ENCODE peak calls at places on chromosomes 7 and 10, in six cellular contexts. One of them, this sample, is unnamed.

GRCh38 chr7:137423321-137423720 is 79.8 kb upstream of the PTN start:
- DNase-seq in Peyer's patch: no peak
- DNase-seq in kidney epithelial cell: no peak
- DNase-seq in B cell: no peak
- DNase-seq in epithelial cell of esophagus: no peak
- DNase-seq in CD8-positive, alpha-beta T cell: no peak
- DNase-seq in this sample: no peak

GRCh38 chr7:74483402-74484336 is 30.0 kb downstream of the GTF2IRD1 start:
- DNase-seq in Peyer's patch: no peak
- DNase-seq in kidney epithelial cell: peak; percentile 66
- DNase-seq in B cell: no peak
- DNase-seq in epithelial cell of esophagus: peak; percentile 54
- DNase-seq in CD8-positive, alpha-beta T cell: no peak
- DNase-seq in this sample: no peak

GRCh38 chr10:73648975-73649829 is 6.6 kb downstream of the SYNPO2L start:
- DNase-seq in Peyer's patch: peak; percentile 3
- DNase-seq in kidney epithelial cell: no peak
- DNase-seq in B cell: no peak
- DNase-seq in epithelial cell of esophagus: peak; percentile 55
- DNase-seq in CD8-positive, alpha-beta T cell: no peak
- DNase-seq in this sample: no peak

GRCh38 chr10:4234661-4235060 is 449.7 kb upstream of the KLF6 start:
- DNase-seq in Peyer's patch: peak; percentile 57
- DNase-seq in kidney epithelial cell: no peak
- DNase-seq in B cell: no peak
- DNase-seq in epithelial cell of esophagus: no peak
- DNase-seq in CD8-positive, alpha-beta T cell: no peak
- DNase-seq in this sample: no peak

GRCh38 chr10:100109670-100110069 is 28.0 kb upstream of the CPN1 start:
- DNase-seq in Peyer's patch: no peak
- DNase-seq in kidney epithelial cell: no peak
- DNase-seq in B cell: no peak
- DNase-seq in epithelial cell of esophagus: no peak
- DNase-seq in CD8-positive, alpha-beta T cell: no peak
- DNase-seq in this sample: no peak

GRCh38 chr7:28579571-28579970 is 167.3 kb downstream of the CREB5 start:
- DNase-seq in Peyer's patch: no peak
- DNase-seq in kidney epithelial cell: no peak
- DNase-seq in B cell: no peak
- DNase-seq in epithelial cell of esophagus: no peak
- DNase-seq in CD8-positive, alpha-beta T cell: no peak
- DNase-seq in this sample: no peak

GRCh38 chr10:96814264-96814663 is 17.8 kb upstream of the LCOR start:
- DNase-seq in Peyer's patch: no peak
- DNase-seq in kidney epithelial cell: peak; percentile 79
- DNase-seq in B cell: no peak
- DNase-seq in epithelial cell of esophagus: peak; percentile 73
- DNase-seq in CD8-positive, alpha-beta T cell: no peak
- DNase-seq in this sample: no peak

GRCh38 chr10:58844680-58845079 is 331.8 kb upstream of the PHYHIPL start:
- DNase-seq in Peyer's patch: no peak
- DNase-seq in kidney epithelial cell: no peak
- DNase-seq in B cell: no peak
- DNase-seq in epithelial cell of esophagus: no peak
- DNase-seq in CD8-positive, alpha-beta T cell: no peak
- DNase-seq in this sample: no peak

GRCh38 chr7:28410628-28411578 is 1.4 kb upstream of the CREB5 start:
- DNase-seq in Peyer's patch: peak; percentile 59
- DNase-seq in kidney epithelial cell: no peak
- DNase-seq in B cell: peak; percentile 51
- DNase-seq in epithelial cell of esophagus: peak; percentile 76
- DNase-seq in CD8-positive, alpha-beta T cell: no peak
- DNase-seq in this sample: no peak

GRCh38 chr10:31136951-31137885 is 105.6 kb upstream of the ZNF438 start:
- DNase-seq in Peyer's patch: no peak
- DNase-seq in kidney epithelial cell: no peak
- DNase-seq in B cell: no peak
- DNase-seq in epithelial cell of esophagus: no peak
- DNase-seq in CD8-positive, alpha-beta T cell: no peak
- DNase-seq in this sample: no peak

GRCh38 chr7:94405506-94405905 is 10.8 kb downstream of the COL1A2 start:
- DNase-seq in Peyer's patch: no peak
- DNase-seq in kidney epithelial cell: no peak
- DNase-seq in B cell: no peak
- DNase-seq in epithelial cell of esophagus: no peak
- DNase-seq in CD8-positive, alpha-beta T cell: no peak
- DNase-seq in this sample: no peak

GRCh38 chr10:108465871-108466641 is 1301.5 kb upstream of the SORCS1 start:
- DNase-seq in Peyer's patch: no peak
- DNase-seq in kidney epithelial cell: no peak
- DNase-seq in B cell: peak; percentile 1
- DNase-seq in epithelial cell of esophagus: peak; percentile 40
- DNase-seq in CD8-positive, alpha-beta T cell: no peak
- DNase-seq in this sample: no peak

GRCh38 chr10:8369666-8370065 is 315.2 kb downstream of the GATA3 start:
- DNase-seq in Peyer's patch: no peak
- DNase-seq in kidney epithelial cell: no peak
- DNase-seq in B cell: no peak
- DNase-seq in epithelial cell of esophagus: peak; percentile 59
- DNase-seq in CD8-positive, alpha-beta T cell: no peak
- DNase-seq in this sample: no peak

GRCh38 chr10:132494831-132495230 is 42.8 kb upstream of the INPP5A start:
- DNase-seq in Peyer's patch: no peak
- DNase-seq in kidney epithelial cell: no peak
- DNase-seq in B cell: no peak
- DNase-seq in epithelial cell of esophagus: no peak
- DNase-seq in CD8-positive, alpha-beta T cell: no peak
- DNase-seq in this sample: no peak

GRCh38 chr7:99619571-99620130 is 2.9 kb downstream of the ZSCAN25 start:
- DNase-seq in Peyer's patch: peak; percentile 37
- DNase-seq in kidney epithelial cell: no peak
- DNase-seq in B cell: no peak
- DNase-seq in epithelial cell of esophagus: no peak
- DNase-seq in CD8-positive, alpha-beta T cell: no peak
- DNase-seq in this sample: no peak

GRCh38 chr7:80630611-80631010 is 7.8 kb upstream of the CD36 start:
- DNase-seq in Peyer's patch: no peak
- DNase-seq in kidney epithelial cell: no peak
- DNase-seq in B cell: no peak
- DNase-seq in epithelial cell of esophagus: peak; percentile 74
- DNase-seq in CD8-positive, alpha-beta T cell: no peak
- DNase-seq in this sample: no peak

GRCh38 chr10:48494611-48495010 is 110.3 kb downstream of the ARHGAP22 start:
- DNase-seq in Peyer's patch: peak; percentile 25
- DNase-seq in kidney epithelial cell: no peak
- DNase-seq in B cell: no peak
- DNase-seq in epithelial cell of esophagus: no peak
- DNase-seq in CD8-positive, alpha-beta T cell: no peak
- DNase-seq in this sample: no peak

GRCh38 chr10:122190553-122190952 is 80.5 kb upstream of the BTBD16 start:
- DNase-seq in Peyer's patch: no peak
- DNase-seq in kidney epithelial cell: no peak
- DNase-seq in B cell: no peak
- DNase-seq in epithelial cell of esophagus: no peak
- DNase-seq in CD8-positive, alpha-beta T cell: no peak
- DNase-seq in this sample: no peak

GRCh38 chr10:114767101-114767588 is 54.4 kb upstream of the FHIP2A start:
- DNase-seq in Peyer's patch: no peak
- DNase-seq in kidney epithelial cell: no peak
- DNase-seq in B cell: no peak
- DNase-seq in epithelial cell of esophagus: peak; percentile 67
- DNase-seq in CD8-positive, alpha-beta T cell: no peak
- DNase-seq in this sample: no peak

GRCh38 chr7:105297309-105297708 is 91.4 kb downstream of the SRPK2 start:
- DNase-seq in Peyer's patch: no peak
- DNase-seq in kidney epithelial cell: no peak
- DNase-seq in B cell: no peak
- DNase-seq in epithelial cell of esophagus: no peak
- DNase-seq in CD8-positive, alpha-beta T cell: no peak
- DNase-seq in this sample: no peak

GRCh38 chr7:105296491-105296890 is 92.2 kb downstream of the SRPK2 start:
- DNase-seq in Peyer's patch: no peak
- DNase-seq in kidney epithelial cell: no peak
- DNase-seq in B cell: no peak
- DNase-seq in epithelial cell of esophagus: no peak
- DNase-seq in CD8-positive, alpha-beta T cell: no peak
- DNase-seq in this sample: no peak

GRCh38 chr7:105298004-105298403 is 90.7 kb downstream of the SRPK2 start:
- DNase-seq in Peyer's patch: no peak
- DNase-seq in kidney epithelial cell: no peak
- DNase-seq in B cell: no peak
- DNase-seq in epithelial cell of esophagus: no peak
- DNase-seq in CD8-positive, alpha-beta T cell: no peak
- DNase-seq in this sample: no peak

GRCh38 chr7:105295626-105296352 is 92.9 kb downstream of the SRPK2 start:
- DNase-seq in Peyer's patch: no peak
- DNase-seq in kidney epithelial cell: no peak
- DNase-seq in B cell: no peak
- DNase-seq in epithelial cell of esophagus: no peak
- DNase-seq in CD8-positive, alpha-beta T cell: no peak
- DNase-seq in this sample: no peak

DNA sequence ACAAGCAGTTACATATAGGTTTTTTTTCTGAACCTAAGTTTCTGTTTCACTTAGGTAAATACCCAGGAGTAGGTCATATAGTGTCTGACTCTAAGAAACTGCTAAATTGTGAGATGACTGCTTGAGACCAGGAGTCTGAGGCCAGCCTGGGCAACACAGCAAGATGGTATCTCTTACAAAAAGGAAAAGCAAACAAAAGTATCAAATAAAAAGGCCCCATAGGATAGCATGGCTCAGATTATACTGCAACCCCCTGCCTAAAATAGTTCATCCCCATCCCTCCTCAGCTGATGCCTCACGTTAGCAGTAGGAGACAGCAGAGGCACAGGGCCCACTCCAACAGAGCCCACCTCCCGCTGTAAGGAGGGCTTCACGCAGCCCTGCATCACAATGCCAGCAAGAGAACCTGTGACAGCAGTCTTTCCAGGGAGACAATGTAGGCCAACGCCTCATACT is 90.3 kb downstream of the SRPK2 start:
- DNase-seq in Peyer's patch: no peak
- DNase-seq in kidney epithelial cell: no peak
- DNase-seq in B cell: no peak
- DNase-seq in epithelial cell of esophagus: no peak
- DNase-seq in CD8-positive, alpha-beta T cell: no peak
- DNase-seq in this sample: no peak
- TF ChIP-seq CTCF in Peyer's patch: no peak
- TF ChIP-seq CTCF in kidney epithelial cell: no peak
- TF ChIP-seq CTCF in B cell: no peak
- TF ChIP-seq CTCF in epithelial cell of esophagus: no peak
- TF ChIP-seq CTCF in CD8-positive, alpha-beta T cell: no peak
- TF ChIP-seq CTCF in this sample: no peak

DNA sequence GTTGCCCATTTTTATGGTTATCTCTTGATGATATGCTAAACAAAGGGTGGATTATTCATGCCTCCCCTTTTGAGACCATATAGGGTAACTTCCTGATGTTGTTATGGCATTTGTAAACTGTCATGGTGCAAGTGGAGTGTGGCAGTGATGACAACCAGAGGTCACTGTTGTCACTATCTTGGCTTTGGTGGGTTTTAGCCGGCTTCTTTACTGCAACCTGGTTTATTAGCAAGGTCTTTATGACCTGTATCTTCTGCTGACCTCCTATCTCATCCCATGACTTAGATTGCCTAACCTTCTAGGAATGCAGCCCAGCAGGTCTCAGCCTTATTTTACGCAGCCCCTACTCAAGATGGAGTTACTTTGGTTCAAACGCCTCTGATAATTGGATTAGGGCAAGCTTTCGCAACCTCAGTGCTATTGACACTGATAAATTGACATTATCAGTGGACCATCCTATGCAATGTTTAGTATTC is 36.9 kb downstream of the BAG3 start:
- DNase-seq in Peyer's patch: no peak
- DNase-seq in kidney epithelial cell: no peak
- DNase-seq in B cell: peak; percentile 48
- DNase-seq in epithelial cell of esophagus: no peak
- DNase-seq in CD8-positive, alpha-beta T cell: no peak
- DNase-seq in this sample: no peak
- TF ChIP-seq CTCF in Peyer's patch: no peak
- TF ChIP-seq CTCF in kidney epithelial cell: no peak
- TF ChIP-seq CTCF in B cell: peak; percentile 41
- TF ChIP-seq CTCF in epithelial cell of esophagus: no peak
- TF ChIP-seq CTCF in CD8-positive, alpha-beta T cell: no peak
- TF ChIP-seq CTCF in this sample: no peak

GRCh38 chr10:74827694-74828093 is 1.3 kb downstream of the KAT6B start:
- DNase-seq in Peyer's patch: no peak
- DNase-seq in kidney epithelial cell: no peak
- DNase-seq in B cell: no peak
- DNase-seq in epithelial cell of esophagus: no peak
- DNase-seq in CD8-positive, alpha-beta T cell: no peak
- DNase-seq in this sample: no peak

GRCh38 chr10:74825371-74826141 is 844 bp upstream of the KAT6B start:
- DNase-seq in Peyer's patch: peak; percentile 70
- DNase-seq in kidney epithelial cell: no peak
- DNase-seq in B cell: no peak
- DNase-seq in epithelial cell of esophagus: no peak
- DNase-seq in CD8-positive, alpha-beta T cell: peak; percentile 49
- DNase-seq in this sample: no peak

GRCh38 chr10:74825033-74825370 is 1.4 kb upstream of the KAT6B start:
- DNase-seq in Peyer's patch: peak; percentile 70
- DNase-seq in kidney epithelial cell: no peak
- DNase-seq in B cell: peak; percentile 66
- DNase-seq in epithelial cell of esophagus: no peak
- DNase-seq in CD8-positive, alpha-beta T cell: no peak
- DNase-seq in this sample: no peak

GRCh38 chr10:74827045-74827441 is 643 bp downstream of the KAT6B start:
- DNase-seq in Peyer's patch: no peak
- DNase-seq in kidney epithelial cell: no peak
- DNase-seq in B cell: no peak
- DNase-seq in epithelial cell of esophagus: no peak
- DNase-seq in CD8-positive, alpha-beta T cell: no peak
- DNase-seq in this sample: peak; percentile 38

GRCh38 chr10:74826142-74827044 is at the start of gene KAT6B:
- DNase-seq in Peyer's patch: peak; percentile 100
- DNase-seq in kidney epithelial cell: peak; percentile 99
- DNase-seq in B cell: peak; percentile 98
- DNase-seq in epithelial cell of esophagus: peak; percentile 100
- DNase-seq in CD8-positive, alpha-beta T cell: peak; percentile 99
- DNase-seq in this sample: peak; percentile 81
- TF ChIP-seq CTCF in Peyer's patch: no peak
- TF ChIP-seq CTCF in kidney epithelial cell: no peak
- TF ChIP-seq CTCF in B cell: peak; percentile 39
- TF ChIP-seq CTCF in epithelial cell of esophagus: peak; percentile 9
- TF ChIP-seq CTCF in CD8-positive, alpha-beta T cell: no peak
- TF ChIP-seq CTCF in this sample: no peak

GRCh38 chr10:93854985-93855384 is 38.8 kb upstream of the SLC35G1 start:
- DNase-seq in Peyer's patch: no peak
- DNase-seq in kidney epithelial cell: no peak
- DNase-seq in B cell: no peak
- DNase-seq in epithelial cell of esophagus: no peak
- DNase-seq in CD8-positive, alpha-beta T cell: no peak
- DNase-seq in this sample: no peak

GRCh38 chr10:93861825-93862224 is 32.0 kb upstream of the SLC35G1 start:
- DNase-seq in Peyer's patch: no peak
- DNase-seq in kidney epithelial cell: no peak
- DNase-seq in B cell: no peak
- DNase-seq in epithelial cell of esophagus: no peak
- DNase-seq in CD8-positive, alpha-beta T cell: no peak
- DNase-seq in this sample: no peak

GRCh38 chr10:93856349-93857140 is 37.2 kb upstream of the SLC35G1 start:
- DNase-seq in Peyer's patch: no peak
- DNase-seq in kidney epithelial cell: no peak
- DNase-seq in B cell: no peak
- DNase-seq in epithelial cell of esophagus: peak; percentile 50
- DNase-seq in CD8-positive, alpha-beta T cell: no peak
- DNase-seq in this sample: no peak

GRCh38 chr10:93859049-93859655 is 34.6 kb upstream of the SLC35G1 start:
- DNase-seq in Peyer's patch: no peak
- DNase-seq in kidney epithelial cell: no peak
- DNase-seq in B cell: peak; percentile 19
- DNase-seq in epithelial cell of esophagus: peak; percentile 15
- DNase-seq in CD8-positive, alpha-beta T cell: no peak
- DNase-seq in this sample: no peak
- TF ChIP-seq CTCF in Peyer's patch: peak; percentile 11
- TF ChIP-seq CTCF in kidney epithelial cell: no peak
- TF ChIP-seq CTCF in B cell: peak; percentile 67
- TF ChIP-seq CTCF in epithelial cell of esophagus: peak; percentile 21
- TF ChIP-seq CTCF in CD8-positive, alpha-beta T cell: no peak
- TF ChIP-seq CTCF in this sample: peak; percentile 58

This sample was measured in D721Med.